ENCODE peak calls at places on chromosomes 7 and 10, in eight cellular contexts. X is heart right ventricle; M is EH; J is RKO; L is astrocyte of the spinal cord; R is stimulated activated CD4-positive, alpha-beta T cell treated with anti-CD3 and anti-CD28 coated beads, Interleukin-1b, Interleukin-23, amount 100 ng/mL, for 24 hours; Y is T-helper 1 cell; I is foreskin fibroblast. S is an unnamed sample.

GRCh38 chr7:18400726-18401125 is 94.8 kb upstream of the HDAC9 start:
- DNase-seq in X (no peak), M (no peak), J (no peak), L (no peak), R (no peak), Y (no peak), I (no peak), S (no peak)

GRCh38 chr10:119197921-119198320 is 9.4 kb upstream of the GRK5 start:
- DNase-seq in X (no peak), M (peak), J (peak), L (peak), R (no peak), Y (no peak), I (peak), S (no peak)

GRCh38 chr7:100127866-100128601 is 1.3 kb downstream of the MBLAC1 start:
- DNase-seq in X (no peak), M (peak), J (peak), L (no peak), R (no peak), Y (no peak), I (peak), S (no peak)

GRCh38 chr7:55065511-55066229 is 46.9 kb downstream of the EGFR start:
- DNase-seq in X (no peak), M (peak), J (peak), L (peak), R (no peak), Y (no peak), I (peak), S (peak)

GRCh38 chr7:127322351-127322750 is 69.6 kb upstream of the GRM8 start:
- DNase-seq in X (no peak), M (no peak), J (no peak), L (no peak), R (no peak), Y (no peak), I (no peak), S (no peak)

GRCh38 chr10:98246911-98247820 is 20.8 kb downstream of the LOXL4 start:
- DNase-seq in X (no peak), M (peak), J (no peak), L (peak), R (no peak), Y (no peak), I (peak), S (no peak)

GRCh38 chr7:156106107-156106426 is 293.8 kb upstream of the SHH start:
- DNase-seq in X (no peak), M (no peak), J (no peak), L (no peak), R (no peak), Y (no peak), I (no peak), S (no peak)

GRCh38 chr7:47267346-47267745 is 314.6 kb downstream of the TNS3 start:
- DNase-seq in X (no peak), M (no peak), J (no peak), L (no peak), R (no peak), Y (no peak), I (no peak), S (no peak)

GRCh38 chr7:103690576-103690975 is 244.6 kb upstream of the SLC26A5 start:
- DNase-seq in X (no peak), M (no peak), J (no peak), L (no peak), R (no peak), Y (no peak), I (peak), S (no peak)

GRCh38 chr10:132488231-132488821 is 49.3 kb upstream of the INPP5A start:
- DNase-seq in X (no peak), M (no peak), J (no peak), L (no peak), R (no peak), Y (no peak), I (no peak), S (no peak)

GRCh38 chr10:132263866-132264265 is 43.9 kb downstream of the STK32C start:
- DNase-seq in X (peak), M (no peak), J (no peak), L (no peak), R (no peak), Y (no peak), I (no peak), S (no peak)

GRCh38 chr7:100157334-100158228 is 942 bp downstream of the TRAPPC14 start:
- DNase-seq in X (peak), M (peak), J (peak), L (no peak), R (no peak), Y (no peak), I (peak), S (peak)

S was measured in LoVo.